ENCODE peak calls at places on chromosome 2, in four cellular contexts. A, P, W and D are unnamed samples.

GRCh38 chr2:217279571-217279970 is 419.7 kb upstream of the TNP1 start:
- DNase-seq in A (no peak), P (no peak), W (no peak), D (no peak)

GRCh38 chr2:71844967-71845366 is 302.7 kb downstream of the CYP26B1 start:
- DNase-seq in A (no peak), P (no peak), W (no peak), D (no peak)

GRCh38 chr2:143955416-143956075 is 564.4 kb downstream of the ZEB2 start:
- DNase-seq in A (no peak), P (no peak), W (no peak), D (no peak)

GRCh38 chr2:134819334-134819733 is 19.1 kb upstream of the ACMSD start:
- DNase-seq in A (no peak), P (no peak), W (no peak), D (no peak)

GRCh38 chr2:3557588-3558204 is 437 bp downstream of the RNASEH1 start:
- DNase-seq in A (no peak), P (no peak), W (no peak), D (no peak)

GRCh38 chr2:222844323-222844722 is 16.5 kb upstream of the ACSL3 start:
- DNase-seq in A (no peak), P (no peak), W (no peak), D (no peak)

GRCh38 chr2:156896294-156896693 is 361.2 kb upstream of the GALNT5 start:
- DNase-seq in A (no peak), P (no peak), W (no peak), D (no peak)

GRCh38 chr2:43276962-43277383 is 50.6 kb upstream of the ZFP36L2 start:
- DNase-seq in A (peak), P (no peak), W (peak), D (peak)

GRCh38 chr2:128630974-128631697 is 312.5 kb upstream of the HS6ST1 start:
- DNase-seq in A (peak), P (no peak), W (no peak), D (peak)

GRCh38 chr2:216108967-216109921 is at the start of gene XRCC5:
- DNase-seq in A (peak), P (peak), W (peak), D (peak)

GRCh38 chr2:216109962-216110614 is 940 bp downstream of the XRCC5 start:
- DNase-seq in A (no peak), P (no peak), W (no peak), D (no peak)

GRCh38 chr2:216110620-216111019 is 1.5 kb downstream of the XRCC5 start:
- DNase-seq in A (no peak), P (no peak), W (no peak), D (no peak)

GRCh38 chr2:216112926-216113325 is 3.8 kb downstream of the XRCC5 start:
- DNase-seq in A (no peak), P (no peak), W (no peak), D (no peak)

GRCh38 chr2:216111122-216111521 is 2.0 kb downstream of the XRCC5 start:
- DNase-seq in A (no peak), P (no peak), W (no peak), D (no peak)
- H3K27ac ChIP-seq in A (no peak), P (no peak), W (no peak), D (no peak)

GRCh38 chr2:241355983-241356870 is at the start of gene FARP2:
- DNase-seq in A (peak), P (peak), W (peak), D (peak)

GRCh38 chr2:241357531-241357930 is 1.4 kb downstream of the FARP2 start:
- DNase-seq in A (no peak), P (no peak), W (no peak), D (no peak)

GRCh38 chr2:241356871-241357260 is 781 bp downstream of the FARP2 start:
- DNase-seq in A (no peak), P (no peak), W (no peak), D (no peak)

GRCh38 chr2:241358470-241358869 is 2.4 kb downstream of the FARP2 start:
- DNase-seq in A (no peak), P (no peak), W (no peak), D (no peak)

GRCh38 chr2:241359481-241360045 is 3.5 kb downstream of the FARP2 start:
- DNase-seq in A (no peak), P (no peak), W (no peak), D (no peak)
- H3K27ac ChIP-seq in A (peak), P (no peak), W (no peak), D (no peak)

DNA sequence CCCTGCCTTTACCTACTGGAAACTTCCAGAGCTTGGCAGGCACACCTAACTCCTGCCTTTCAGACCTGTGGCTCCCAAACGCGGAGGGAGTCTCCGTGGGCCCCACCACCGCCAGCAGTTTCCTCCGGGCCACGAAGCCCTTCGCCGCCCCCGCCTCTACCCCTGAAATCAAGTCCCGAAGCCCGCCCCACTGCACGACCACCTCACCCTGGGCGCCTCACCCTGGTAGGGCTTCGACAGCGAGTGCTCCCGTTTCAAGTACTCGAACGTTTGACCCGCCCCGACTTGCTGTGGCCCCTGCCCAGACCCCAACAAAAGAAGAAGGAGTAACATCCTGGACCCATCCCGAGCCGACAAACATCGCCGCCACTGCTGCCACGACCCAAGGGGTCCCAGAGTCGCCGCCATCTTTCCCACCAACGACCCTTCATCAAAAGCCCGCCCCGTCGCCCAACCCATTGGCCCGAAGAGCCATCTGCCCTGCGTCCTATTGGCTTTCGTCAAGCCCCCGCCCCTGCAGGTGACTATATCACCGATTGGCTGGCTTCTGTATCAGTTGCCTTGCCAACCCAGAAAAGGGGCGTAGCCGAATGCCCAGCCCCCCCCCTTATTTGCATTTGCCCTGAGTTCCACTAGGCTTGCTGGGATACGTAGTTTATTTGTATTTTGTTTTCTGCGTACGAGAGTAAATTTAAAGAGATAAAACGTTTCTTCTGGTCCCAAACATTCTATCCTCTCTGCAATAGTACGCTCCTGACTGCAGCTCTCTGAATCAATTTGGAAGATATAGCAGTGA is at the start of gene LMAN2L:
- DNase-seq in A (peak), P (peak), W (peak), D (peak)
- H3K27ac ChIP-seq in A (peak), P (peak), W (peak), D (peak)

DNA sequence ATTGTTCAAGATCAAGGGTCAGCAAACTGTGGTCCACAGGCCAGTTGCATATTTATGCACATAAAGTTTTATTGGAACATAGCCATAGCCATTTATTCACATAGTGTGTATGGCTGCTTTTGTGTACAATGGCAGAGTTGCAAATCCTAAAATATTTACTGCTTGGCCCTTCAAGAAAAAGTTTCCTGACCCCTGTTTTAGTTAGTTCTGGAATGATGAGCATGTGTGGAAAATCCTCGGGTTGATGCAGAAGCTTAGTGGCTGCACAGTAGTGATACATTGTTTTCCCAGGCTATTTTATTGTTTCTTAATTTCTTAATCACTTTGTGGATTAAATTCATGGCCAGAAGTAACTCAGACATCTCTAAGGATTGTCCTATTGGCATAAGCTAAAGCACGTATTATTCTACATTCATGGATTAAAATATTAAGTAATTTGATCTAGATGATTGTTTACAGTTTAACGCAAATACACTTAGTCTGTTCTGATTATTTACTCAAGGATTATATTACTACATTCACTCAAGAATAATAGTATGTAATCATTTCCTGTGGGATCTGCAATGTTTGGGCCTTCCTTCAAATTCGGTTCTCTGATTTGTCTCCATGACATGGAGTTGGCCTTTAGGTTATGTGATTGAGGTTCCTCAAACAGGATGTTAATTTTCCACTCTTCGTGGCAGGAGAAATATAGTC is 165.5 kb downstream of the TMEM247 start:
- DNase-seq in A (no peak), P (no peak), W (no peak), D (no peak)
- H3K27ac ChIP-seq in A (no peak), P (no peak), W (peak), D (no peak)

GRCh38 chr2:10056439-10056838 is 13.1 kb downstream of the KLF11 start:
- DNase-seq in A (no peak), P (no peak), W (no peak), D (no peak)
- H3K27ac ChIP-seq in A (no peak), P (no peak), W (peak), D (no peak)

DNA sequence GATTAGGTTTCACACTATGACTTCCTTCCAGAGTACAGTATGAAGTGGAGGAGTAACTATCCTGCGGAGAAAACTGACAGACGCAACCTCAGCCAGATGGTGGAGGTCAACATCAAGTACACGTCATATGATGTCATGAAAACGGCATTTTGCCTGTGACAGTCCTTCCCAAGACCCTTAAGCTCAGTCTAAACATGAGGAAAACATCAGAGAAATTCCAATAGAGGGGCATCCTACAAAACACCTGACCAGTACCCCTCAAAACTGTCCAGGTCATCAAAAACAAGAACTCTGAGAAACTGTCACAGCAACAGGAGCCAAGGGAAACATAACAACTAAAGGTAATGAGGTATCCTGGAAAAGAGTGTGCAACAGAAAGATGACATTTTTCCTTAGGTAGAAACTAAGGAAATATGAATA is 1.7 kb downstream of the RNU4ATAC start:
- DNase-seq in A (no peak), P (no peak), W (no peak), D (no peak)
- H3K27ac ChIP-seq in A (no peak), P (no peak), W (peak), D (peak)

DNA sequence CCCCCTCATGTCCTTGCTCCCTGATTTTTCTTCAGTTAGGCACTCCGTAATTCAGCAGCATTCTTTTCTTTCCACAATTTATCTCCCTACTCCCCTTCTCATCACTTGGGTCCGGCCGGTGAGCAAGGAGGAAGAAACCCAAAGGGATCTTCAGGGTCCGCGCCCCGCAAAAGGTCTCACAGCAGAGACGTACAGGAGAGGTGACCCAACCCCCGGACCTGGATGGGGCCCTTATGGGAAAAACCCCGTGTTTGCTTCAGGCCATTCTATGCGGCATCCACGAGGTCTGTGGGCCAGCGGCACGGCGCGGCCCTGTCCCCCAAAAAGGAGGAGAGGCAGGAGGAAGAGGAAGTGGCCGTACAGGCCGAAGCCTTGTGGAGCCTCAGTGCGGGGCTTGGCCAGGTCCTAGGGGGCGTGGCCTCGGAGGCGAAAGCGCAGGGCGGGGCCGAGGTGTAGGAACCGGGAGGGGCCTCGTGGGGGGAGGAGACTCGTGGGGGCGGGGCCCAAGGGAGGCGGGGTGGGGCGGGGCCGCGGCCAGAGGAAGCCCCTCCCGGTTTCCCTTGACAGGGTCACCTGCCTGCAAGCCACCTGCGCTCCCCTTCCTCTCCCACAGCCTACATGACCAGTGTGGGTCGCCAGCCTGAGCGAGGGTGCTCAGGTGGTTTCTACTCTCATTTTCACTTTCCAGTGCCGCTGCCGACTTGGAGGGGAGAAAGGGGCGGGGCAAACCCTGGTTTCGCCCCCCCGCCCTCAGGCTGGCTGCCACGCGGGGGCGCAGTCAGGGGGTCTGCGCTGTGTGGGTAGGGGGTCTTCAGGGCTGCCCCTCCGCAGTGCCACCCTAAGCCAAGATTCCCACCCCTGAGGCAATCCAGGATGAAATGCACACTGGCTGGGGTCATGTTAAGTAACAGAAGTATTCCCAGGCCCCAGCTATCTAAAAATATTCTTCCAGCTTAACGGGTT is 156.4 kb upstream of the XPO1 start:
- DNase-seq in A (peak), P (peak), W (peak), D (peak)
- H3K27ac ChIP-seq in A (peak), P (peak), W (peak), D (peak)

DNA sequence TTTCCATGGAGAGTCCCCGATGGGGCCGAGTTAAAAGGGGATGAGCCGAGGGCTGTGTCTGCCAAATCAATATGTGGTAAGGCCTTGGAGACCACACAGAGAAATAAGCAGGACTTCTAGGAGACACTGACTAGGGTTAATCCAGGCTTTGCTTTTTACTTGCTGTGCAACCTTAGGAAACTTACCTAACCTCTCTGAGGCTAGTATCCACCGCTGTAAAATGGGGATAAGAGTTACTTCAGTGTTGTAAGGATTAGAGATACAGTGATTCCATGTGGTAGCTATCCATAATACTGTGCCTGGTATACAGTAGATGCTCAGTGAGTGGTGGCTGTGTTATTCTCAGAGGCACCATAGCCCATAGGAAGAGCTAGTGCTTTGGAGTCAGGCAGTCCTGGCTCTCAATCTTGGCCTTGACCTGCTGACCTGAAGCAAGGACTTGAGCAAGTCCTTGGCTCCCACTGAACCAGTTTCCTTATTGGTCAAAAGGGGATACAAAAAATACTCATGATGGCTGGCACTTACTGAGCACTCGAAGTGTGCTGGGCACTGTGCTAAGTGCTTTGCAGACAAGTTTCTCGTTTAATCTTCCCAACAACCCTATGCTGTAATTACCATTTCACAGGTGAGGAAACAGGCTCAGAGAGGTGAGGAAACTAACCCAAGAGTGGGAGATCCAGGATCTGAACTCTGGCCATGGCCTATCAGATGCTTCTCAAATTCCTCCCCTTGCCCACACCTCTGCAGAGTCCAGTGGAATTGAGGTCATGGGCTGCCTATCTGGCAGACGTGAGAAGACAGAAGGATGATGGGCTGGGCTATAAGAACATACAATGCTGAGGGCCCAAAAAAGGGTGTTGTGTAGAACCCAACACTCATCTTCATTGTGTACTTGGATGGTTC is 12.0 kb upstream of the DES start:
- DNase-seq in A (no peak), P (no peak), W (no peak), D (no peak)
- H3K27ac ChIP-seq in A (no peak), P (no peak), W (peak), D (no peak)

GRCh38 chr2:1794821-1795220 is 50.5 kb upstream of the PXDN start:
- DNase-seq in A (no peak), P (no peak), W (no peak), D (no peak)
- H3K27ac ChIP-seq in A (no peak), P (no peak), W (no peak), D (no peak)

GRCh38 chr2:241014224-241014623 is 15.8 kb downstream of the SNED1 start:
- DNase-seq in A (peak), P (no peak), W (no peak), D (no peak)

GRCh38 chr2:241010531-241011295 is 12.3 kb downstream of the SNED1 start:
- DNase-seq in A (no peak), P (no peak), W (no peak), D (no peak)

GRCh38 chr2:241009601-241010530 is 11.4 kb downstream of the SNED1 start:
- DNase-seq in A (peak), P (peak), W (no peak), D (peak)

GRCh38 chr2:241011296-241011600 is 12.8 kb downstream of the SNED1 start:
- DNase-seq in A (peak), P (no peak), W (no peak), D (no peak)

GRCh38 chr2:241011751-241012510 is 13.5 kb downstream of the SNED1 start:
- DNase-seq in A (peak), P (no peak), W (no peak), D (no peak)
- H3K27ac ChIP-seq in A (no peak), P (no peak), W (no peak), D (no peak)